ENCODE peak calls at places on chromosomes 6 and 20, in four cellular contexts. Z, C, O and M are unnamed samples. For H3K4me1, the result is how much of the 10 kb centered on the place peaks cover.

GRCh38 chr20:57509665-57510237 is 15.2 kb downstream of the CTCFL start:
- DNase-seq in Z (no peak), C (no peak), O (no peak), M (no peak)

GRCh38 chr6:80132942-80133517 is 26.6 kb downstream of the BCKDHB start:
- DNase-seq in Z (no peak), C (peak), O (no peak), M (peak)

GRCh38 chr20:19277381-19277780 is 64.9 kb downstream of the SLC24A3 start:
- DNase-seq in Z (no peak), C (no peak), O (no peak), M (no peak)

GRCh38 chr6:2770171-2770570 is 5.0 kb downstream of the WRNIP1 start:
- DNase-seq in Z (peak), C (peak), O (no peak), M (no peak)

GRCh38 chr6:42418739-42419138 is 33.0 kb downstream of the TRERF1 start:
- DNase-seq in Z (no peak), C (no peak), O (no peak), M (no peak)

GRCh38 chr6:98831057-98832031 is 3.0 kb upstream of the POU3F2 start:
- DNase-seq in Z (no peak), C (no peak), O (no peak), M (no peak)

GRCh38 chr20:16178671-16179070 is 394.6 kb downstream of the KIF16B start:
- DNase-seq in Z (no peak), C (no peak), O (no peak), M (no peak)

GRCh38 chr6:42402184-42402583 is 49.5 kb downstream of the TRERF1 start:
- DNase-seq in Z (peak), C (no peak), O (peak), M (no peak)

GRCh38 chr6:98932424-98932823 is 15.3 kb downstream of the FBXL4 start:
- DNase-seq in Z (no peak), C (no peak), O (no peak), M (no peak)

GRCh38 chr6:20236899-20237600 is 24.8 kb upstream of the MBOAT1 start:
- DNase-seq in Z (no peak), C (no peak), O (no peak), M (no peak)

GRCh38 chr20:568865-569415 is 25.4 kb upstream of the CSNK2A1 start:
- DNase-seq in Z (no peak), C (no peak), O (no peak), M (no peak)

GRCh38 chr6:157374889-157375443 is 6.0 kb upstream of the ZDHHC14 start:
- DNase-seq in Z (no peak), C (no peak), O (no peak), M (no peak)

GRCh38 chr6:102680413-102680812 is 1286.9 kb downstream of the GRIK2 start:
- DNase-seq in Z (no peak), C (no peak), O (no peak), M (no peak)

GRCh38 chr6:106966671-106967522 is 7.6 kb downstream of the CD24 start:
- DNase-seq in Z (no peak), C (no peak), O (no peak), M (no peak)

GRCh38 chr6:33192671-33193602 is 670 bp upstream of the COL11A2 start:
- DNase-seq in Z (no peak), C (peak), O (no peak), M (peak)

GRCh38 chr6:15628499-15629131 is 34.2 kb downstream of the DTNBP1 start:
- DNase-seq in Z (no peak), C (no peak), O (no peak), M (no peak)

GRCh38 chr6:111980979-111981378 is 72.9 kb upstream of the CCN6 start:
- DNase-seq in Z (no peak), C (no peak), O (no peak), M (peak)

GRCh38 chr6:32198866-32199265 is 6.4 kb upstream of the GPSM3 start:
- DNase-seq in Z (no peak), C (peak), O (no peak), M (no peak)

GRCh38 chr20:15674253-15675145 is 898.7 kb downstream of the KIF16B start:
- DNase-seq in Z (no peak), C (no peak), O (no peak), M (no peak)

GRCh38 chr6:164520916-164521315 is 788.5 kb downstream of the C6orf118 start:
- DNase-seq in Z (no peak), C (no peak), O (no peak), M (no peak)

GRCh38 chr20:341682-342081 is 5.2 kb upstream of the NRSN2 start:
- DNase-seq in Z (no peak), C (no peak), O (no peak), M (no peak)

GRCh38 chr20:58179432-58180099 is 48.9 kb downstream of the ANKRD60 start:
- DNase-seq in Z (peak), C (peak), O (no peak), M (peak)

GRCh38 chr6:105015482-105015881 is 58.6 kb downstream of the LIN28B start:
- DNase-seq in Z (no peak), C (no peak), O (no peak), M (no peak)

GRCh38 chr6:112429226-112429625 is 82.1 kb downstream of the RFPL4B start:
- DNase-seq in Z (no peak), C (no peak), O (no peak), M (no peak)

GRCh38 chr20:58721951-58722371 is 29.4 kb downstream of the NPEPL1 start:
- DNase-seq in Z (peak), C (no peak), O (no peak), M (peak)

GRCh38 chr6:22053385-22053997 is 243.3 kb downstream of the PRL start:
- DNase-seq in Z (no peak), C (no peak), O (no peak), M (no peak)

GRCh38 chr6:32785781-32786533 is 22.6 kb upstream of the HLA-DQB2 start:
- DNase-seq in Z (no peak), C (no peak), O (peak), M (peak)

GRCh38 chr6:80363501-80363900 is 257.0 kb downstream of the BCKDHB start:
- DNase-seq in Z (no peak), C (no peak), O (no peak), M (no peak)

GRCh38 chr6:57177545-57178225 is 5.6 kb downstream of the BAG2 start:
- DNase-seq in Z (no peak), C (peak), O (no peak), M (peak)

GRCh38 chr20:35616465-35617396 is 1.1 kb downstream of the SPAG4 start:
- DNase-seq in Z (peak), C (peak), O (peak), M (peak)
- TF ChIP-seq POLR2A in Z (peak), C (peak), O (no peak), M (peak)

GRCh38 chr6:142210606-142211005 is 63.5 kb downstream of the VTA1 start:
- DNase-seq in Z (no peak), C (no peak), O (no peak), M (no peak)
- H3K4me1 ChIP-seq in Z (under half), C (under half), O (under half), M (under half)

GRCh38 chr6:392441-393390 is 1.2 kb downstream of the IRF4 start:
- DNase-seq in Z (no peak), C (no peak), O (no peak), M (no peak)
- TF ChIP-seq POLR2A in Z (no peak), C (no peak), O (peak), M (no peak)

DNA sequence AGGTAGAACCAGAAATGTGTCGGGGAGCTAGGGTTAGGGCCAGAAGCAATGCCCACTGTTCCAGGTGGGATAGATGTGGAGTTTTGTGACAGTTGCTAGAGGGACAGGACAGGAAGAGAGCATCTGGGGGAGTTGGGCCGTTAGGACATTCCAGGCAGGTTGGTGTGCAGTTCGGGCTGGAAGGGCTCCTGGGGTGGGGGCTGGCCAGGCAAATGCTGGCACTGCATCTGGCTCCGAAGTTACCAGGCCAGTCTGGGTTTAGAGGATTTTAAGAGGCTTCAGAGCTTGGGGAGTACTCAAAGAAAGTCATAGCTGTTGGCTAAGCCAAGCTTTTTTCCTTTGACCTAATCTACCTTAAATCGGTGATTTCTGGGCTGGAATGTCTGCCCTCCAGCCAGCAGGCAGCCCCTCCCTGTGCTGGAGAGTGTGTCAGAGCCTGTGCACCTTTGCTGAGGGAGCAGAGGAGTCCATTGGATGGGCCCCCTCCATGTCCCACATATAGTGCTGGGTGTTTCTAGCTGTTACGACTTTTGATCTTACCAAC is 20.8 kb downstream of the PLCG1 start:
- DNase-seq in Z (no peak), C (no peak), O (no peak), M (no peak)
- H3K4me1 ChIP-seq in Z (under half), C (under half), O (half or more), M (under half)